ENCODE peak calls at places on chromosomes 4 and X, in ten cellular contexts. W, S, R, E, D, P, H, X, G and L are unnamed samples.

GRCh38 chrX:118228041-118228440 is 111.4 kb upstream of the KLHL13 start:
- DNase-seq in W (no peak), S (no peak), R (no peak), E (no peak), D (no peak), P (no peak), H (peak), X (no peak), G (no peak), L (no peak)

GRCh38 chr4:185017964-185018772 is at the start of gene HELT:
- DNase-seq in W (no peak), S (no peak), R (no peak), E (no peak), D (no peak), P (no peak), H (no peak), X (no peak), G (no peak), L (no peak)

GRCh38 chr4:88027611-88028608 is 20.5 kb downstream of the PKD2 start:
- DNase-seq in W (no peak), S (peak), R (no peak), E (peak), D (no peak), P (no peak), H (peak), X (no peak), G (no peak), L (no peak)

GRCh38 chr4:6008092-6008551 is 10.1 kb downstream of the C4orf50 start:
- DNase-seq in W (no peak), S (no peak), R (no peak), E (no peak), D (no peak), P (no peak), H (no peak), X (no peak), G (no peak), L (peak)

GRCh38 chr4:77613267-77613666 is 7.6 kb downstream of the CXCL13 start:
- DNase-seq in W (peak), S (no peak), R (no peak), E (no peak), D (no peak), P (no peak), H (peak), X (no peak), G (no peak), L (no peak)

GRCh38 chr4:38802561-38803355 is 1.8 kb downstream of the TLR1 start:
- DNase-seq in W (no peak), S (no peak), R (no peak), E (no peak), D (no peak), P (no peak), H (no peak), X (no peak), G (no peak), L (no peak)

GRCh38 chrX:72269671-72270251 is 7.3 kb downstream of the RPS4X start:
- DNase-seq in W (no peak), S (no peak), R (no peak), E (no peak), D (no peak), P (no peak), H (peak), X (no peak), G (no peak), L (no peak)

GRCh38 chr4:94911141-94911540 is 153.4 kb downstream of the BMPR1B start:
- DNase-seq in W (no peak), S (no peak), R (no peak), E (no peak), D (no peak), P (no peak), H (no peak), X (no peak), G (no peak), L (no peak)

GRCh38 chr4:182062458-182062857 is 180.7 kb upstream of the TENM3 start:
- DNase-seq in W (no peak), S (no peak), R (no peak), E (no peak), D (no peak), P (no peak), H (no peak), X (no peak), G (no peak), L (no peak)

GRCh38 chrX:129139837-129140679 is 383.2 kb downstream of the SMARCA1 start:
- DNase-seq in W (no peak), S (no peak), R (no peak), E (no peak), D (no peak), P (no peak), H (no peak), X (no peak), G (no peak), L (no peak)

GRCh38 chr4:81627617-81628016 is 155.9 kb upstream of the RASGEF1B start:
- DNase-seq in W (no peak), S (no peak), R (no peak), E (no peak), D (no peak), P (no peak), H (no peak), X (no peak), G (no peak), L (no peak)

GRCh38 chr4:53562409-53562808 is 28.9 kb downstream of the LNX1 start:
- DNase-seq in W (no peak), S (no peak), R (no peak), E (no peak), D (no peak), P (no peak), H (no peak), X (no peak), G (no peak), L (no peak)

GRCh38 chr4:168484626-168485025 is 4.3 kb upstream of the DDX60L start:
- DNase-seq in W (no peak), S (no peak), R (no peak), E (peak), D (no peak), P (no peak), H (peak), X (no peak), G (no peak), L (no peak)

GRCh38 chr4:11954093-11954492 is 525.4 kb upstream of the HS3ST1 start:
- DNase-seq in W (no peak), S (no peak), R (no peak), E (no peak), D (no peak), P (no peak), H (peak), X (no peak), G (no peak), L (no peak)

GRCh38 chr4:91325495-91325894 is 978.3 kb upstream of the GRID2 start:
- DNase-seq in W (no peak), S (no peak), R (peak), E (no peak), D (no peak), P (no peak), H (peak), X (no peak), G (no peak), L (no peak)

DNA sequence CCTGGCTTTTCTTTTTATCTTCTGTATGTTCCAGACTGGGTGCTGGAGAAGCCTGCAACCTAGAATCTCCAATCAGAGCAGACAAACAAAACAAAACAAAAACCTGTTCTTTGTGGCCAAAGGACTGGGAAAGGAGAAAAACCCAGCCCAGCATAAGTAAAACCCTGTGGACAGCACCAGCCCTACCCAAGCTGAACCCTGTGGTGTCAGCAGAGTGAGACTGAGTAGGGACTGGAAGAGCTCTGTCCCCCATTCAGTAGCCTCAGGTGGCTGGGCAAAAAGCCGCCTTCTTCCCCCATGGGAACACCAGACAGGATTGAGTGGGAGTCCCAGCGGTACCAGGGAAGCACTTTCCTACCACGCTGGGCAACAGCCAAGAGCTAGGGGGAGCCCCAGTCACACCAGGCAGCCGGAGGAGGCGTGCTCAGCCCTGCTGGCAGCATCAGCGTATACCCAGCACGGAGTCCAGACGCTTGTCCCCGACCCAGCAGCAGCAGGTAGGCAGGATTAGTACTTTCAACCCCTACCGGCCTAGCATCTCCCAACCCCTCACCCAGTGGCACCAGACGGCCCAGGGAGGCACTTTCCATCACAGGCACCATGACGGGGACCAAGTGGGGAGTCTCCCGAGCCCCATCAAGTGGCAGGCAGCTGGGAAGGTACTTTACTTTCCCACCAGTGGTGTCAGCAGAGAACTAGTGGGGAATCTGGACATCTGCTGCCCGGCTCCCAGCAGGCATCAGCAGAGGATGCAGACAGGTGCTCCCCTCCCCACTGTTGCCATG is 8.6 kb upstream of the JADE3 start:
- DNase-seq in W (peak), S (no peak), R (peak), E (peak), D (peak), P (peak), H (peak), X (peak), G (peak), L (peak)
- H3K4me3 ChIP-seq in W (peak), S (peak), R (no peak), E (peak), D (no peak), P (peak), H (peak), X (peak), G (peak), L (peak)

GRCh38 chrX:17655232-17656034 is 81.9 kb upstream of the SCML1 start:
- DNase-seq in W (peak), S (no peak), R (peak), E (no peak), D (no peak), P (no peak), H (no peak), X (no peak), G (no peak), L (no peak)
- H3K4me3 ChIP-seq in W (peak), S (peak), R (no peak), E (peak), D (peak), P (peak), H (no peak), X (no peak), G (peak), L (no peak)

DNA sequence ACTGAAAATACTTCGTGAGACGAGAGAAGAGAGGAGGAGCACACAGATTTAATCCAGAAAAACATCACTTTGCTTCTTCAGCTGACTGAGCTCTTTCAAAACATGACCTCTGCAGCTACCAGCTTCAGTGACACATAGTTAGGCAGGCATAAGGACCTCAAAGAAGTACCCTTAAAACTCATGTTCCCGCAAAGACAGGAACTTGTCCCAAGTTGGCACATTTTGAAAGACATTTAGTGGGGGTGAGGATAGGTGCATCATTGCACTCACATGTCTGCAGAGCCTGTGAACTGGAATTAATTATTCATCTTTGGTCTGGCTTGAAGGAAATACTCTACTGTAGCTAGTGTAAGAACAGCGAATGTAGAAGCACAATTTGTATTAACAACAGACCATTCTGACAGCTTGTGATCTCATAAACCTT is 221.8 kb downstream of the MGST2 start:
- DNase-seq in W (no peak), S (no peak), R (no peak), E (no peak), D (no peak), P (no peak), H (peak), X (no peak), G (no peak), L (no peak)
- H3K4me3 ChIP-seq in W (peak), S (peak), R (no peak), E (peak), D (no peak), P (peak), H (no peak), X (no peak), G (peak), L (peak)

GRCh38 chrX:153470411-153471363 is at the start of gene HAUS7:
- DNase-seq in W (peak), S (peak), R (peak), E (peak), D (peak), P (peak), H (peak), X (peak), G (peak), L (peak)
- H3K4me3 ChIP-seq in W (peak), S (peak), R (no peak), E (peak), D (peak), P (peak), H (peak), X (peak), G (peak), L (peak)

GRCh38 chr4:83281326-83281725 is 3.3 kb downstream of the COQ2 start:
- DNase-seq in W (no peak), S (no peak), R (no peak), E (no peak), D (no peak), P (no peak), H (no peak), X (no peak), G (no peak), L (no peak)
- H3K4me3 ChIP-seq in W (no peak), S (no peak), R (no peak), E (no peak), D (no peak), P (no peak), H (no peak), X (no peak), G (no peak), L (no peak)

DNA sequence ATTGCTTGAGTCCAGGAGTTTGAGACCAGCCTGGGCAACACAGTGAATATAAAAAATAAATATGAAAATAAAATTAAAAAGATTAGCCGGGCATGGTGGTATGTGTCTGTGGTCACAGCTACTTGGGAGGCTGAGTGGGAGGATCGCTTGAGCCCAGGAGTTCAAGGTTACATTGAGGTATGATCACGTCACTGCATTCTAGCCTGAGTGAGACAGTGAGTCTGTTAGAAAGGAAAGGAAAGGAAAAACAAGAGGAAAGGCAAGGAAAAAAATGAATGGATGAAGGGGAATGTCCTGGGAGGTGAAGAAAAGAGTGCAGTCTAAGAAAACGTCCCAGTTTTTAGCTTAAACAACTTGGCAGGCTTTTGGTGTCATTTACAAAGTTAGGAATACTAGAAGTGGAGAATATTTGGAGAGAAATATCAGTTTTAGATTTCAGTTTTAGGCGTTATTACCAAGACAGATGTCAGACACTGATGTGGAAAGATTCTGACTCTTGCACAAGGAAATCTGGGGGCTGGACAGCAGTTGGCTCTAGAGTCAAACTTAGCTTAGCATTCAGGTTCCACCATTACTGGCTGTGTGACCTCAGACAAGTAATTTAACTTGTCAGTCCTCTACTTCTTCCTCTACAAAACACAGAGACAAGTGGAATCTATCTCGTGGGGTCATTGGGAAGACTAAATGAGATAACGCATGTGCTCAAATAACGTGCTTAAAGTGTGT is 139.0 kb downstream of the TSPAN5 start:
- DNase-seq in W (no peak), S (no peak), R (no peak), E (peak), D (no peak), P (no peak), H (peak), X (no peak), G (no peak), L (no peak)
- H3K4me3 ChIP-seq in W (no peak), S (no peak), R (no peak), E (no peak), D (no peak), P (no peak), H (no peak), X (no peak), G (no peak), L (no peak)

DNA sequence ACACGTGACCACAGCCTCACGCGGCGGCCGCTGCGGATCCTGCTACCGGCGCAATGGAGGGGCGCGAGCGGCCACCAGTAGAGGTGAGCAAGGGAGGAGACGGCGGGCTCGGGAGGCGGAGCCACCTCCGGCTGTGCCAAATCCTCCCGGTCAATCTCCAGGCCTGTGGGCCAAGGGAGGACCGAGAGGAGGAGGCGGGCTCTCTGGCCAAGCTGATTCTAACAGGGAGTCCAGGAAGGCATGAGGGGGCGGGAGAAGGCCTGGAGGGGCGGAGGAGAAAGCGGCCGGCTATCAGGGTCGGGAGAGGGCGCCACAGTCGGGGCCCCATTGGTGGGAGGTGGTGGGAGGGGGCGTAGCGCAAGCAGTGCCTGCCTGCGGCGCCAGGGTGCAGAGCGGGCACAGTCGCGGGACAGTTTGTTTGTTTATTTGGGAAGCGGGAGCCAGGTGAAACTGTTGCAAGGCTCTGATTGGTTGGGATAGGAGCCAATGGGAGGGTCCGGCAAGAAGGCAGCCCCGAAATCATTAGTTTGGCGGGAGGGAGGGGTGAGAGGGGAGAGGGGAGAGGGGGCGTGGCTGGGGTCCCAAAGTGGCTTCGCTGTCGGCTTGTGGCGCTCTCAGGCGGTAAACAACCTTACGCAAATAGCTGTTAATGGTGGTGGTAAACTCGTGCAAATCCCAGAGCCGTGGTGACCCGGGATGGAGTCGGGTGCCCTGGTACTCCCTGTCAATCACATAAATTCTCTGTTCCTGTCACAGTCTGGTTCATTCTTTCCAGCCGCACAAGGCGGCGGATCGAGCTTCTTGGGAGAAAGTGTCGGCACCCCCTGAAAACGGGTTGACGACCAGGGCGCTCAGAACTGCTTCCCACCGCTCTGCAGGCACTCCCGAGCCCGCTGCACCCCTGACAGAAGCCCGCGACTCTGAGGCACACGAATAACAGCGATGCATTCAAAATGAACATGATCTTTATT is at the start of gene IRS4:
- DNase-seq in W (no peak), S (no peak), R (peak), E (no peak), D (no peak), P (peak), H (peak), X (no peak), G (no peak), L (no peak)
- H3K4me3 ChIP-seq in W (peak), S (peak), R (no peak), E (peak), D (no peak), P (peak), H (peak), X (no peak), G (peak), L (peak)

GRCh38 chrX:133375558-133376340 is 39.5 kb downstream of the GPC4 start:
- DNase-seq in W (peak), S (no peak), R (peak), E (no peak), D (no peak), P (no peak), H (no peak), X (peak), G (peak), L (no peak)
- H3K4me3 ChIP-seq in W (no peak), S (no peak), R (no peak), E (no peak), D (no peak), P (no peak), H (no peak), X (no peak), G (no peak), L (no peak)

GRCh38 chr4:55399581-55399980 is 3.8 kb downstream of the TMEM165 start:
- DNase-seq in W (no peak), S (no peak), R (peak), E (no peak), D (no peak), P (no peak), H (no peak), X (no peak), G (no peak), L (no peak)
- H3K4me3 ChIP-seq in W (peak), S (peak), R (no peak), E (peak), D (no peak), P (peak), H (no peak), X (no peak), G (peak), L (no peak)